ENCODE peak calls at places on chromosomes 13 and 19, in six cellular contexts. Q, R, D, G, M and K are unnamed samples.

GRCh38 chr13:86725105-86725504 is 925.9 kb upstream of the SLITRK6 start:
- DNase-seq in R (no peak), D (no peak), Q (no peak), M (no peak), G (no peak), K (peak)

GRCh38 chr19:961866-962620 is 22.1 kb upstream of the WDR18 start:
- DNase-seq in R (no peak), D (no peak), G (no peak), Q (no peak), M (no peak), K (no peak)

GRCh38 chr19:42313096-42313839 is at the start of gene TMEM145:
- DNase-seq in R (peak), M (peak), G (no peak), D (peak), Q (peak), K (peak)

GRCh38 chr13:20553309-20553708 is 13.6 kb upstream of the IFT88 start:
- DNase-seq in G (no peak), Q (no peak), R (no peak), D (no peak), M (no peak), K (no peak)

GRCh38 chr13:46896346-46897138 is at the start of gene HTR2A:
- DNase-seq in D (no peak), R (no peak), Q (peak), G (no peak), M (peak), K (no peak)

GRCh38 chr19:48988860-48989259 is 4.2 kb downstream of the GYS1 start:
- DNase-seq in D (no peak), G (no peak), M (no peak), Q (no peak), R (no peak), K (no peak)

GRCh38 chr13:71218960-71219359 is 648.0 kb downstream of the DACH1 start:
- DNase-seq in M (no peak), Q (no peak), D (no peak), R (no peak), G (no peak), K (peak)

GRCh38 chr13:42574011-42574410 is at the start of gene TNFSF11:
- DNase-seq in R (no peak), G (no peak), M (no peak), Q (no peak), D (peak), K (no peak)

GRCh38 chr13:33182729-33183128 is 102.8 kb downstream of the STARD13 start:
- DNase-seq in M (no peak), D (no peak), R (no peak), G (no peak), Q (no peak), K (no peak)

GRCh38 chr13:112441779-112442310 is 65.7 kb downstream of the SPACA7 start:
- DNase-seq in G (no peak), R (no peak), D (no peak), M (no peak), Q (no peak), K (no peak)